ENCODE peak calls at places on chromosomes 16 and 17, in nine cellular contexts. F is NCI-H1436; D is stimulated activated CD8-positive, alpha-beta memory T cell treated with anti-CD3 and anti-CD28 coated beads, Interleukin-7, amount 100 ng/mL, for 1 hour; M is amniotic stem cell; Z is adipocyte; N is T-helper 22 cell; V is fibroblast of mammary gland; Q is mammary epithelial cell; P is coronary artery. H is an unnamed sample.

GRCh38 chr16:9138731-9139501 is 47.5 kb downstream of the HAPSTR1 start:
- DNase-seq in F (peak), D (peak), M (no peak), Z (peak), N (peak), V (peak), Q (no peak), P (no peak), H (peak)

GRCh38 chr16:55323637-55324490 is at the start of gene IRX6:
- DNase-seq in F (no peak), D (no peak), M (no peak), Z (no peak), N (no peak), V (peak), Q (peak), P (no peak), H (no peak)

GRCh38 chr17:68302666-68303065 is 11.4 kb downstream of the ARSG start:
- DNase-seq in F (no peak), D (no peak), M (no peak), Z (no peak), N (no peak), V (no peak), Q (no peak), P (no peak), H (no peak)

GRCh38 chr17:66373944-66374817 is 71.8 kb downstream of the PRKCA start:
- DNase-seq in F (peak), D (peak), M (no peak), Z (no peak), N (peak), V (no peak), Q (no peak), P (no peak), H (no peak)

GRCh38 chr17:80415626-80416042 is 667 bp downstream of the ENDOV start:
- DNase-seq in F (no peak), D (no peak), M (no peak), Z (no peak), N (no peak), V (no peak), Q (no peak), P (no peak), H (no peak)

GRCh38 chr16:48117217-48118105 is 38.3 kb downstream of the ABCC12 start:
- DNase-seq in F (peak), D (peak), M (no peak), Z (peak), N (no peak), V (peak), Q (no peak), P (no peak), H (peak)

GRCh38 chr17:4616456-4616855 is 25.0 kb downstream of the ALOX15 start:
- DNase-seq in F (no peak), D (no peak), M (no peak), Z (no peak), N (no peak), V (no peak), Q (no peak), P (no peak), H (no peak)

GRCh38 chr17:5110816-5111215 is 862 bp downstream of the ZNF232 start:
- DNase-seq in F (no peak), D (no peak), M (no peak), Z (peak), N (no peak), V (no peak), Q (no peak), P (no peak), H (no peak)